ENCODE peak calls at places on chromosomes 4 and X, in four cellular contexts. M is fibroblast of lung, V is Peyer's patch, Y is tibial artery. T is an unnamed sample.

GRCh38 chr4:126242679-126243390 is 928.1 kb downstream of the FAT4 start:
- DNase-seq in Y (peak; percentile 34), V (no peak), M (no peak), T (no peak)

GRCh38 chr4:14877246-14878220 is 124.7 kb upstream of the CPEB2 start:
- DNase-seq in Y (peak; percentile 23), M (peak; percentile 61), V (no peak), T (no peak)

GRCh38 chrX:40168183-40169015 is 70.6 kb upstream of the BCOR start:
- DNase-seq in V (no peak), M (no peak), Y (no peak), T (no peak)

GRCh38 chr4:92241094-92241493 is 62.7 kb upstream of the GRID2 start:
- DNase-seq in M (no peak), Y (no peak), V (no peak), T (no peak)

GRCh38 chrX:18888281-18888680 is 95.6 kb downstream of the PHKA2 start:
- DNase-seq in Y (no peak), V (no peak), M (no peak), T (no peak)

GRCh38 chr4:147487616-147488015 is 6.7 kb downstream of the EDNRA start:
- DNase-seq in V (no peak), Y (no peak), M (no peak), T (no peak)

GRCh38 chr4:39469429-39470077 is 10.7 kb downstream of the LIAS start:
- DNase-seq in Y (peak; percentile 65), M (peak; percentile 81), V (no peak), T (no peak)

GRCh38 chrX:24266996-24267395 is 46.9 kb downstream of the SUPT20HL2 start:
- DNase-seq in M (peak; percentile 48), Y (no peak), V (no peak), T (no peak)

GRCh38 chrX:39613997-39614679 is 483.6 kb downstream of the BCOR start:
- DNase-seq in M (no peak), V (no peak), Y (no peak), T (no peak)

GRCh38 chr4:156495109-156495508 is 476.5 kb downstream of the PDGFC start:
- DNase-seq in V (no peak), M (peak; percentile 59), Y (no peak), T (no peak)

GRCh38 chrX:150683536-150684146 is 9.6 kb upstream of the MTMR1 start:
- DNase-seq in Y (no peak), M (no peak), V (no peak), T (no peak)

GRCh38 chr4:2064276-2064991 is 5.3 kb downstream of the NAT8L start:
- DNase-seq in M (no peak), Y (no peak), V (peak; percentile 81), T (peak; percentile 68)

DNA sequence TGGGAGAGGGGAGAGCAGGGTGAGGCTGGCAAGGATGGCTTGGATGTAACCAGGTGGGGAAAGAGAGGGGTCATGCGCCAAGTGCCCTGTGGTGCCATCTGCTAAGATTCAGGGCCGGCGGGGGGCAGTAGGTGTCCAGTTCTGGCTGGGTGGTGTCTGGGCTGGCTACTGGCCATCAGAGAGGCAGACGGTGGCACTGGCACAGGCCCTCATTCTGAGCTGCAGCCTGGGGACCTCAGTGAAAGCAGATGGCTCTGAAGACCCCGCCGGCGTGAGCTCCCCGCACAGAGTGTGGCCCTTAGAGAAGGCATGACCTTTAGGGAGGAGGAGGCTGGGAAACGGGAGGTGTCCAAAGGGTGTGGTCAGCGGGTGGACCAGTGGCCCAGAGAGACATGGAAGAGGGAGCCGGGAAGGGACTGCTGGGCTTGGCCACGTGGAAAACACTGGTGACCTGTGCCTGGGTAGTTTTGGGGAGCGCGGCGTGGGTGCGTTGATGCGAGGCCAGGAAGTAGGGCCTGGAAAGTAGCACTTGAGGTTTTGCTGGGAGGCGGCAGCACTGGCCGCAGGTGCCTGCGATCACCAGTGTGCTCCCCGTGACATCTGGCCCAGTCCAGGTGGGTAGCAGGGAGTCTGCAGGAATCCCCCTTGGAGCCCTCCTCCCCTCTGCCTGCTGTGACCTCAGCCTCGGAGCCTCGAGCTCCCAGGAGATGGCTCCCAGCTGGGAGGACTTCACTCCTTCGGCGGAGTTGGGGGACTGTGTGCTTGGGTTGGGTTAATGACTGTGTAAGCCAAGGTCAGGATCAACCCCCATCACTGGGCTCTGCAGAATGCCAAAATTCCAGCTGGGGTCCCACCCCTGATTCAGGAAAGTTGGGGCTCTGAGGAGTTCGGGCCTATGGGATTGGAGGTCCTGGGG is 9.3 kb upstream of the SH3TC1 start:
- DNase-seq in V (no peak), M (no peak), Y (no peak), T (no peak)
- H3K27ac ChIP-seq in V (peak overlapping the region; percentile 80), M (no peak overlapping the region), Y (peak overlapping the region; percentile 68), T (peak overlapping the region; percentile 92)

DNA sequence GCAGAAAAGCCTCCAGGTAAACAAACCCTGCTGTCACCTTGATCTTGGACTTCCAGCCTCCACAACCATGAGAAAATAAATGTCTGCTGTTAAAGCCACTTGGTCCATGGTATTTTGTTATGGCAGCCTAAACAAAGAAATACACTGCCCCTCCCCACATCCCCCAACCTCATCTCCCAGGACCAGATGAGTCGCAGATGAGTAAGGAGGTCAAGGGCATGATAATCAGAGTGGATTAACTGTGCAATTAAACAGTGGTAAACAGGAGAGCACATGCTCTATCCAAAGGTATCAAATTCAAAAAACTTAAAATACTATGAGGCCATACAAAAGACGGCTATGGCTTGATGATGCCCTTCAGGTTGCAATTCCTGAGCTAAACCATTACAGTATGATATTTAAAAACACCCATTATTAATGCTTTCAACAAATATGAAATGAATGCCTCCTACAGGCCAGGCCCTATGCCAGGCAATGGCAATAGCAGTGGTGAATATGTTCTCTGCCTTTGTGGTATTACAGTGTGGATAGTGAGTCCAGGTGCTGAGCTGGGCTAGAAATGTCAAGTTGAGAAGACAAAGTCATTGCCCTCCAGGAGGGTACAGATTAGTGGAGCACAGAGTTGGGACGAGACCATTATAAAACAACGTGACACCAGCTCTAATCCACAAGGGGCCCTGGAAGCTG is 82.1 kb downstream of the RBM47 start:
- DNase-seq in V (no peak), Y (no peak), M (peak; percentile 47), T (no peak)
- H3K27ac ChIP-seq in V (peak overlapping the region; percentile 82), Y (no peak overlapping the region), M (no peak overlapping the region), T (no peak overlapping the region)

GRCh38 chr4:114535725-114536124 is 62.9 kb upstream of the UGT8 start:
- DNase-seq in M (no peak), V (no peak), Y (no peak), T (no peak)
- H3K27ac ChIP-seq in M (no peak overlapping the region), V (no peak overlapping the region), Y (no peak overlapping the region), T (no peak overlapping the region)

GRCh38 chrX:124215786-124216185 is 116.7 kb upstream of the TEX13D start:
- DNase-seq in M (no peak), Y (no peak), V (no peak), T (no peak)

GRCh38 chrX:124212622-124213021 is 119.8 kb upstream of the TEX13D start:
- DNase-seq in Y (no peak), V (no peak), M (no peak), T (no peak)

GRCh38 chrX:124208675-124209074 is 123.8 kb upstream of the TEX13D start:
- DNase-seq in Y (no peak), M (no peak), V (no peak), T (no peak)

GRCh38 chrX:124211312-124211942 is 121.0 kb upstream of the TEX13D start:
- DNase-seq in V (no peak), M (no peak), Y (no peak), T (no peak)

DNA sequence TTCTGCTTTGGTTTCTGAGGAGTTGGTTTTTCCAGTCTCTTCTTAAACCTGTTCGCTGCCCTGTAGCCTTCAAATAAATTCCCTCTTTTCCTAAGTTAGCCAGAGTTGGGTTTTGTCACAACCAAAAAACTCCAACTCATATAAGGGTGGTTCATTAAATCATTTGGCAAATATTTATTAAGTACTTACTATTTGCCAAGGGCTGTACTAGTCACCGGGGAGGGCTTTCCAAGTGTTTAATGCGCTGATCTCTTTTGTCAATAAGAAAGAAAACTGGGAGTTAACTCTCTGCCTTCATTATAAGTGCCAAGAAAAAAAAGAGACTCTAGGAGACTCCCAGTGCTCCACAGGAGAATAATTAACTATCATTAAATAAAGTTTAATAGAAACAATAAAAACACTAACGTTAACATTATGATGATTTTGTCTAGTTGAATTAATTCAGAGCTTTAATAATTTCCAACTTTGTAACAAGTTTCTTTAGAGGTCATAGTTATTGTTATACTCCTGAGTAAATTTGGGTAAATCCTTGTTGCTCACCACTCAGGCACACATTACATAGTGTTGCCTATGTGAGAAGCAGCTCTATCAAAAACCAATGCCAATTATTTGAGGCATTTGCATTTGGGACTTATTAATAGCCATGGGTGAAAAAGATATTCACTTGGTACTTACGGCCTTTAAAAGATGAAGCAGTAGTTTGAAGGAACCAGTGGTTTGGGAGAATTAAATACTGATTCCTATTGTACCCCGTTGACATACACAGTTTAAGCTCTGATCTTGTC is 122.5 kb upstream of the TEX13D start:
- DNase-seq in V (no peak), Y (no peak), M (no peak), T (no peak)
- H3K27ac ChIP-seq in V (no peak overlapping the region), Y (no peak overlapping the region), M (no peak overlapping the region), T (no peak overlapping the region)

GRCh38 chr4:83034630-83035494 is at the start of gene COPS4:
- DNase-seq in M (peak; percentile 100), V (peak; percentile 94), Y (peak; percentile 98), T (peak; percentile 99)

GRCh38 chr4:83036991-83037390 is 2.0 kb downstream of the COPS4 start:
- DNase-seq in V (no peak), M (no peak), Y (no peak), T (no peak)

GRCh38 chr4:83043801-83044407 is 8.9 kb downstream of the COPS4 start:
- DNase-seq in M (peak; percentile 68), Y (no peak), V (no peak), T (no peak)

GRCh38 chr4:83040269-83040668 is 5.3 kb downstream of the COPS4 start:
- DNase-seq in V (no peak), Y (no peak), M (no peak), T (no peak)
- H3K27ac ChIP-seq in V (no peak overlapping the region), Y (no peak overlapping the region), M (no peak overlapping the region), T (no peak overlapping the region)

DNA sequence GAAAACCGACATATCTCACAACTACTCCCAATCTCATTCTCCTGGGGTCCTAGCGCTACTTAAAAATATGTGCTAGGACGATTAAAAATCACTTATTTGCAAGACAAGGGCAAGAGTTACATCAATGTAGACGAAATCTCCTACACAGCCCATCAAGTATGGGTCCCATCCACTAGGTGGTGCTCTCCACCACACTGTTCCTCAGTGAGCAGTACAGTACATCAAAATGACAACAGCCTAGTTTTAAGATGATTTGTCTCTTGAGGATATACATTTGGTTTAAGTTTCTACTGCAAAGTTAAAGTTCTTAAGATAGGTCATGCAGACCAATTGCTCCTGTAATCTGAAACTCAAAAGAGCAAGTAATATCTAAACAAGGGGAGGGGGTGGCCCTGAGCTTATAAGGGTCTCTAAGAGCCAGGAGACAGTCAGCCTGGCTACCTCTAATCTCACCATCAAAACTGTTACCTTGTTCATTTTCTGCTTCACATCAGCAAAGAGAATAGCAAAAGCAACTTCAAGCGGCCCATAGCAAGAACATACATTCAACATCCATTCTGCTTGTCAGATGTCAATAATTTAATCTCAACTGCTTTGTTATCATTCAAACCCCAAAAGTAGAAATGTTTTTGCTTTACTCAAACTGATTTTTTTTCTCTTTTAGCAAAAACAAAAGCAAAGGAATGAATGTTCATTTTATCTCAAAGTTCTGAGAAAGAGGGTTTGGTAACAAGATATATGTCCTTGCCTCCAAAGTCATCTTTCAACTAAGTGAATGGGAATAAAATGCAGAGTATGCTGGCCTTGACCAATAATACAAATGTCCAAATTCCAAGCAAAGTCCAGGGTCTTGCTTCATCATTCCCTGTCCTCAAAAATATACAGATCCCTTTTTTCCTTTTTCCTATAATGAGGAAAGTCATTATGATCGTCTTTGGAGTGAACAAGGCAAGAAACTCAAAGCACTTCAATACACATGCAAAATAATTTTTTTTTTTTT is 53.1 kb downstream of the STX18 start:
- DNase-seq in M (peak; percentile 60), Y (peak; percentile 66), V (peak; percentile 55), T (no peak)
- H3K27ac ChIP-seq in M (no peak overlapping the region), Y (no peak overlapping the region), V (no peak overlapping the region), T (no peak overlapping the region)

GRCh38 chr4:55395218-55395528 is 584 bp upstream of the TMEM165 start:
- DNase-seq in M (no peak), Y (no peak), V (no peak), T (no peak)
- H3K27ac ChIP-seq in M (peak overlapping the region; percentile 96), Y (peak overlapping the region; percentile 99), V (peak overlapping the region; percentile 100), T (peak overlapping the region; percentile 82)